ENCODE peak calls at places on chromosome 9, in four cellular contexts. One of them, this sample, is unnamed.

GRCh38 chr9:129889461-129889935 is 54.2 kb downstream of the USP20 start:
- DNase-seq in SK-N-SH: no peak
- DNase-seq in HCT116: no peak
- DNase-seq in HepG2: no peak
- DNase-seq in this sample: no peak

GRCh38 chr9:75798484-75798883 is 92.0 kb upstream of the PCSK5 start:
- DNase-seq in SK-N-SH: no peak
- DNase-seq in HCT116: no peak
- DNase-seq in HepG2: no peak
- DNase-seq in this sample: no peak

GRCh38 chr9:137227057-137227852 is at the start of gene RNF224:
- DNase-seq in SK-N-SH: peak; percentile 91
- DNase-seq in HCT116: peak; percentile 71
- DNase-seq in HepG2: peak; percentile 69
- DNase-seq in this sample: peak; percentile 80

GRCh38 chr9:109880276-109881169 is 100.5 kb downstream of the PALM2AKAP2 start:
- DNase-seq in SK-N-SH: peak; percentile 28
- DNase-seq in HCT116: peak; percentile 67
- DNase-seq in HepG2: peak; percentile 7
- DNase-seq in this sample: peak; percentile 40

GRCh38 chr9:131030239-131030977 is 21.4 kb downstream of the LAMC3 start:
- DNase-seq in SK-N-SH: no peak
- DNase-seq in HCT116: no peak
- DNase-seq in HepG2: no peak
- DNase-seq in this sample: peak; percentile 62

GRCh38 chr9:120668399-120668798 is 45.9 kb downstream of the MEGF9 start:
- DNase-seq in SK-N-SH: no peak
- DNase-seq in HCT116: no peak
- DNase-seq in HepG2: no peak
- DNase-seq in this sample: no peak

GRCh38 chr9:88874391-88874790 is 116.9 kb upstream of the S1PR3 start:
- DNase-seq in SK-N-SH: no peak
- DNase-seq in HCT116: no peak
- DNase-seq in HepG2: peak; percentile 20
- DNase-seq in this sample: peak; percentile 18

GRCh38 chr9:109346904-109347303 is 26.0 kb upstream of the EPB41L4B start:
- DNase-seq in SK-N-SH: no peak
- DNase-seq in HCT116: no peak
- DNase-seq in HepG2: no peak
- DNase-seq in this sample: no peak

GRCh38 chr9:38355526-38356120 is 36.9 kb upstream of the ALDH1B1 start:
- DNase-seq in SK-N-SH: no peak
- DNase-seq in HCT116: no peak
- DNase-seq in HepG2: peak; percentile 25
- DNase-seq in this sample: no peak

GRCh38 chr9:126531591-126531990 is 82.1 kb upstream of the LMX1B start:
- DNase-seq in SK-N-SH: no peak
- DNase-seq in HCT116: no peak
- DNase-seq in HepG2: no peak
- DNase-seq in this sample: no peak

GRCh38 chr9:87766697-87767096 is 40.8 kb downstream of the CTSL start:
- DNase-seq in SK-N-SH: no peak
- DNase-seq in HCT116: peak; percentile 47
- DNase-seq in HepG2: no peak
- DNase-seq in this sample: peak; percentile 12

GRCh38 chr9:79166005-79166404 is 405.8 kb upstream of the TLE4 start:
- DNase-seq in SK-N-SH: no peak
- DNase-seq in HCT116: no peak
- DNase-seq in HepG2: no peak
- DNase-seq in this sample: no peak

GRCh38 chr9:99259231-99259918 is 37.3 kb downstream of the SEC61B start:
- DNase-seq in SK-N-SH: no peak
- DNase-seq in HCT116: no peak
- DNase-seq in HepG2: no peak
- DNase-seq in this sample: peak; percentile 19

GRCh38 chr9:72533322-72533721 is 11.9 kb downstream of the TMC1 start:
- DNase-seq in SK-N-SH: no peak
- DNase-seq in HCT116: no peak
- DNase-seq in HepG2: no peak
- DNase-seq in this sample: no peak

GRCh38 chr9:2119490-2120046 is 104.4 kb downstream of the SMARCA2 start:
- DNase-seq in SK-N-SH: no peak
- DNase-seq in HCT116: no peak
- DNase-seq in HepG2: no peak
- DNase-seq in this sample: no peak

GRCh38 chr9:90853945-90854344 is 52.3 kb downstream of the SYK start:
- DNase-seq in SK-N-SH: no peak
- DNase-seq in HCT116: no peak
- DNase-seq in HepG2: no peak
- DNase-seq in this sample: no peak

GRCh38 chr9:122122468-122122867 is 29.4 kb upstream of the TTLL11 start:
- DNase-seq in SK-N-SH: no peak
- DNase-seq in HCT116: no peak
- DNase-seq in HepG2: no peak
- DNase-seq in this sample: no peak

GRCh38 chr9:122124048-122124447 is 30.9 kb upstream of the TTLL11 start:
- DNase-seq in SK-N-SH: no peak
- DNase-seq in HCT116: no peak
- DNase-seq in HepG2: no peak
- DNase-seq in this sample: no peak

GRCh38 chr9:122121931-122122330 is 28.8 kb upstream of the TTLL11 start:
- DNase-seq in SK-N-SH: no peak
- DNase-seq in HCT116: no peak
- DNase-seq in HepG2: no peak
- DNase-seq in this sample: no peak

GRCh38 chr9:122124528-122124927 is 31.4 kb upstream of the TTLL11 start:
- DNase-seq in SK-N-SH: no peak
- DNase-seq in HCT116: no peak
- DNase-seq in HepG2: no peak
- DNase-seq in this sample: no peak

DNA sequence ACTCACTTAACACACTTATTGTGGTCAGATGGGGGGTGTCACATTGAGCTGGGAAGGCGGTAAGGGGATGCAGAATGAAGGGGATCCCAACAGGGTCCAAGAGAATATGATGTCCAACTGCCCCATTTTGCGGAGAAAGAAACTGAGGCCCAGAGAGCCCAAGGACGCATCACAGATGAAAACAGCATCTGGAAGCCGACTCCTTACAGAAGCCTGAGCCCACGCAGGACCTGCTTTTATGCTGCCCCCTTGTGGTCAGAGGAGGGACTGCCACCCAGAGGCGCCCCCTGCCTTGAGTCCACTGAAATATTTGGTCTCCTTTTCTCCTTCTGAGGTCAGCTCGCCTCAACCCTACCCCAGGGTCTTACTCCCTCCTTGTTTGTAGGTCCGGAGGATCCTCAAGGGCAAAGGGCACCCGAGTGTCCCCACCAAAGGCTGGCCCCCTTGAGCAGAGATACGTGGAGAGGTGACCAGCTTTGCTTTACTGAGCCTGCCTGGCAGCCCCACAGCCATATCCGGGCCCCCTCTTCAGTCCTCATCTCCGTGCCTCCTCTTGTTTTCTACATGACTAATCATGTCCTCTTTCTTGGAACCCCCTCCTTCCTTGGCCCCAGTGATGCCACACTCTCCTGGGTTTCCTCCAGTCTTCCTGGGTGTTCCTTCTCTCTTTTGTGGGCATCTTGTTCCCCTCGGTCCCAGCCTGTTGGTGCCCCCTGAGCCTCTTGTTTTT is 30.0 kb upstream of the TTLL11 start:
- DNase-seq in SK-N-SH: peak; percentile 88
- DNase-seq in HCT116: peak; percentile 59
- DNase-seq in HepG2: peak; percentile 41
- DNase-seq in this sample: peak; percentile 84
- TF ChIP-seq ELF1 in SK-N-SH: no peak
- TF ChIP-seq ELF1 in HCT116: no peak
- TF ChIP-seq ELF1 in HepG2: no peak
- TF ChIP-seq ELF1 in this sample: no peak

GRCh38 chr9:133144142-133144886 is 19.4 kb downstream of the GBGT1 start:
- DNase-seq in SK-N-SH: peak; percentile 90
- DNase-seq in HCT116: no peak
- DNase-seq in HepG2: peak; percentile 81
- DNase-seq in this sample: peak; percentile 74
- TF ChIP-seq ELF1 in SK-N-SH: no peak
- TF ChIP-seq ELF1 in HCT116: no peak
- TF ChIP-seq ELF1 in HepG2: no peak
- TF ChIP-seq ELF1 in this sample: no peak

DNA sequence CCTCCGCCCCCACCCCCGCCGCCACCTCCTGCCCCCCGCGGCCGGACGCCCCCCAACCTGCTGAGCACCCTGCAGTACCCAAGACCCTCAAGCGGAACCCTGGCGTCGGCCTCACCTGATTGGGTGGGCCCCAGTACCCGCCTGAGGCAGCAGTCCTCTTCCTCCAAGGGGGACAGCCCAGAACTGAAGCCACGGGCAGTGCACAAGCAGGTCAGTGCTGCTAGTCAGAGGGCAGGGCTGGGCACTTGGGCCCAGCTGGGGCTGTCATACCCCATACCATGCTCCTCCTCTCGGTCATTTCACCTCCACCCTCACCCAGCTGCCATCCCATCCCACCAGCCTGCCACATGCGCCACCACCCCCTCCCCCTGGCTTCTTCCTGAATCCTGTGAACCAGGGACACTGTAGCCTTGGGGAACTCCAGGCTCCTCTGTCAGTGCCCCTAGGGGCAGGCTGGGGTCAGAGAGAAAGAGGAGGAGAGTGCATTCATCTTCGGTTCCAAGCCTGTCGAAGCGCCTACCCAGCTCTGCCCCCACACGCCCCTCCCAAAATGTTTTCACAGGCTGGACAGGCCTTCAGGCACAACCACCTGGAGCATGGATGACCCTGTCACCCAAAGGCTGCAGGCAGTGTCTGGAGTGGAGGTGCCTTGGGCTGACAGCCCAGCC is 122.0 kb downstream of the DAB2IP start:
- DNase-seq in SK-N-SH: no peak
- DNase-seq in HCT116: no peak
- DNase-seq in HepG2: no peak
- DNase-seq in this sample: no peak
- TF ChIP-seq ELF1 in SK-N-SH: no peak
- TF ChIP-seq ELF1 in HCT116: no peak
- TF ChIP-seq ELF1 in HepG2: no peak
- TF ChIP-seq ELF1 in this sample: no peak

GRCh38 chr9:124335320-124335707 is 77.6 kb downstream of the NEK6 start:
- DNase-seq in SK-N-SH: no peak
- DNase-seq in HCT116: no peak
- DNase-seq in HepG2: no peak
- DNase-seq in this sample: no peak
- TF ChIP-seq ELF1 in SK-N-SH: no peak
- TF ChIP-seq ELF1 in HCT116: no peak
- TF ChIP-seq ELF1 in HepG2: no peak
- TF ChIP-seq ELF1 in this sample: no peak

This sample was measured in K562.